ENCODE peak calls at places on chromosomes 7 and 10, in ten cellular contexts. N is heart left ventricle; D is AG10803; M is prostate gland; J is tibial artery; Z is NCI-H460; W is stimulated activated CD4-positive, alpha-beta T cell treated with anti-CD3 and anti-CD28 coated beads, TNF-alpha, amount 100 ng/mL, for 24 hours; B is NCI-H1092; O is fibroblast of the aortic adventitia; K is SW 1271. G is an unnamed sample.

GRCh38 chr10:4947635-4948596 is 15.3 kb upstream of the AKR1C1 start:
- DNase-seq in N (peak), D (peak), M (peak), J (peak), Z (peak), W (no peak), B (no peak), O (peak), K (no peak), G (no peak)

GRCh38 chr7:95205821-95206220 is 118.5 kb downstream of the PON1 start:
- DNase-seq in N (no peak), D (peak), M (no peak), J (no peak), Z (no peak), W (no peak), B (no peak), O (peak), K (peak), G (no peak)

GRCh38 chr7:10888861-10889260 is 84.8 kb upstream of the PHF14 start:
- DNase-seq in N (no peak), D (no peak), M (no peak), J (no peak), Z (no peak), W (no peak), B (no peak), O (no peak), K (no peak), G (no peak)

GRCh38 chr10:77197544-77197943 is 440.1 kb downstream of the KCNMA1 start:
- DNase-seq in N (no peak), D (no peak), M (no peak), J (no peak), Z (no peak), W (no peak), B (no peak), O (no peak), K (no peak), G (no peak)

GRCh38 chr7:145360511-145361100 is 524.8 kb upstream of the TPK1 start:
- DNase-seq in N (no peak), D (no peak), M (no peak), J (no peak), Z (no peak), W (no peak), B (no peak), O (no peak), K (no peak), G (no peak)

GRCh38 chr10:120950103-120950561 is 99.0 kb downstream of the WDR11 start:
- DNase-seq in N (no peak), D (peak), M (no peak), J (no peak), Z (no peak), W (no peak), B (no peak), O (no peak), K (no peak), G (no peak)

GRCh38 chr10:104255244-104255981 is 721 bp downstream of the GSTO1 start:
- DNase-seq in N (no peak), D (peak), M (peak), J (no peak), Z (peak), W (no peak), B (no peak), O (peak), K (peak), G (no peak)

GRCh38 chr10:128851281-128851680 is 615.8 kb upstream of the MGMT start:
- DNase-seq in N (no peak), D (no peak), M (no peak), J (no peak), Z (no peak), W (no peak), B (no peak), O (no peak), K (no peak), G (no peak)

GRCh38 chr7:44066494-44067063 is 1.2 kb upstream of the PGAM2 start:
- DNase-seq in N (no peak), D (no peak), M (no peak), J (peak), Z (no peak), W (no peak), B (no peak), O (no peak), K (no peak), G (no peak)

GRCh38 chr10:96397902-96398301 is 39.1 kb upstream of the OPALIN start:
- DNase-seq in N (peak), D (no peak), M (no peak), J (no peak), Z (no peak), W (no peak), B (no peak), O (no peak), K (no peak), G (no peak)

GRCh38 chr7:81715984-81716588 is 53.8 kb downstream of the HGF start:
- DNase-seq in N (no peak), D (peak), M (no peak), J (no peak), Z (peak), W (no peak), B (peak), O (peak), K (peak), G (no peak)

GRCh38 chr7:30846378-30846777 is 65.3 kb upstream of the AQP1 start:
- DNase-seq in N (no peak), D (no peak), M (peak), J (no peak), Z (no peak), W (no peak), B (no peak), O (no peak), K (no peak), G (no peak)

GRCh38 chr7:37198906-37199485 is 249.7 kb downstream of the ELMO1 start:
- DNase-seq in N (peak), D (peak), M (peak), J (peak), Z (peak), W (peak), B (peak), O (peak), K (peak), G (peak)

GRCh38 chr7:126856691-126857291 is 395.9 kb downstream of the GRM8 start:
- DNase-seq in N (no peak), D (no peak), M (no peak), J (no peak), Z (peak), W (no peak), B (no peak), O (no peak), K (peak), G (peak)

GRCh38 chr10:110444009-110444347 is 53.7 kb upstream of the DUSP5 start:
- DNase-seq in N (peak), D (no peak), M (no peak), J (no peak), Z (no peak), W (no peak), B (no peak), O (no peak), K (no peak), G (no peak)

GRCh38 chr7:77434570-77434969 is 18.4 kb upstream of the GSAP start:
- DNase-seq in N (no peak), D (peak), M (no peak), J (no peak), Z (no peak), W (no peak), B (no peak), O (peak), K (no peak), G (no peak)